ENCODE peak calls at places on chromosomes 6 and 20, in six cellular contexts. One of them, this sample, is unnamed.

GRCh38 chr6:35677456-35677855 is 11.3 kb downstream of the FKBP5 start:
- DNase-seq in neural crest cell: no peak
- DNase-seq in body of pancreas: peak
- DNase-seq in fibroblast of mammary gland: no peak
- DNase-seq in AG09319: no peak
- DNase-seq in tibial artery: no peak
- DNase-seq in this sample: no peak

GRCh38 chr6:114862809-114863208 is 520.0 kb upstream of the HS3ST5 start:
- DNase-seq in neural crest cell: no peak
- DNase-seq in body of pancreas: no peak
- DNase-seq in fibroblast of mammary gland: peak
- DNase-seq in AG09319: no peak
- DNase-seq in tibial artery: no peak
- DNase-seq in this sample: no peak

GRCh38 chr6:36313628-36313895 is 23.1 kb downstream of the BNIP5 start:
- DNase-seq in neural crest cell: no peak
- DNase-seq in body of pancreas: no peak
- DNase-seq in fibroblast of mammary gland: no peak
- DNase-seq in AG09319: no peak
- DNase-seq in tibial artery: no peak
- DNase-seq in this sample: no peak

GRCh38 chr6:10141756-10142443 is 273.0 kb downstream of the TFAP2A start:
- DNase-seq in neural crest cell: no peak
- DNase-seq in body of pancreas: no peak
- DNase-seq in fibroblast of mammary gland: no peak
- DNase-seq in AG09319: no peak
- DNase-seq in tibial artery: no peak
- DNase-seq in this sample: no peak

GRCh38 chr6:53128842-53129241 is 19.8 kb downstream of the GCM1 start:
- DNase-seq in neural crest cell: no peak
- DNase-seq in body of pancreas: no peak
- DNase-seq in fibroblast of mammary gland: no peak
- DNase-seq in AG09319: no peak
- DNase-seq in tibial artery: no peak
- DNase-seq in this sample: no peak

GRCh38 chr20:8534368-8534767 is 402.3 kb downstream of the PLCB1 start:
- DNase-seq in neural crest cell: no peak
- DNase-seq in body of pancreas: no peak
- DNase-seq in fibroblast of mammary gland: no peak
- DNase-seq in AG09319: no peak
- DNase-seq in tibial artery: no peak
- DNase-seq in this sample: no peak

GRCh38 chr20:32089637-32090330 is 19.7 kb upstream of the TM9SF4 start:
- DNase-seq in neural crest cell: no peak
- DNase-seq in body of pancreas: no peak
- DNase-seq in fibroblast of mammary gland: no peak
- DNase-seq in AG09319: no peak
- DNase-seq in tibial artery: no peak
- DNase-seq in this sample: no peak

GRCh38 chr6:130575557-130575956 is 209.7 kb downstream of the TMEM200A start:
- DNase-seq in neural crest cell: no peak
- DNase-seq in body of pancreas: no peak
- DNase-seq in fibroblast of mammary gland: no peak
- DNase-seq in AG09319: no peak
- DNase-seq in tibial artery: no peak
- DNase-seq in this sample: no peak

GRCh38 chr6:73798592-73798991 is 102.6 kb downstream of the CD109 start:
- DNase-seq in neural crest cell: no peak
- DNase-seq in body of pancreas: no peak
- DNase-seq in fibroblast of mammary gland: peak
- DNase-seq in AG09319: peak
- DNase-seq in tibial artery: peak
- DNase-seq in this sample: no peak

GRCh38 chr6:170021579-170021978 is 269.3 kb downstream of the DLL1 start:
- DNase-seq in neural crest cell: no peak
- DNase-seq in body of pancreas: no peak
- DNase-seq in fibroblast of mammary gland: no peak
- DNase-seq in AG09319: no peak
- DNase-seq in tibial artery: no peak
- DNase-seq in this sample: no peak

GRCh38 chr6:134588267-134588666 is 270.4 kb upstream of the SGK1 start:
- DNase-seq in neural crest cell: no peak
- DNase-seq in body of pancreas: no peak
- DNase-seq in fibroblast of mammary gland: no peak
- DNase-seq in AG09319: no peak
- DNase-seq in tibial artery: no peak
- DNase-seq in this sample: no peak

GRCh38 chr6:90297124-90297865 is 652 bp upstream of the BACH2 start:
- DNase-seq in neural crest cell: no peak
- DNase-seq in body of pancreas: no peak
- DNase-seq in fibroblast of mammary gland: no peak
- DNase-seq in AG09319: no peak
- DNase-seq in tibial artery: no peak
- DNase-seq in this sample: no peak

GRCh38 chr6:166580076-166581050 is 6.1 kb downstream of the RAMACL start:
- DNase-seq in neural crest cell: no peak
- DNase-seq in body of pancreas: no peak
- DNase-seq in fibroblast of mammary gland: no peak
- DNase-seq in AG09319: no peak
- DNase-seq in tibial artery: no peak
- DNase-seq in this sample: no peak

GRCh38 chr20:50333856-50334255 is 143.2 kb downstream of the CEBPB start:
- DNase-seq in neural crest cell: no peak
- DNase-seq in body of pancreas: no peak
- DNase-seq in fibroblast of mammary gland: peak
- DNase-seq in AG09319: peak
- DNase-seq in tibial artery: peak
- DNase-seq in this sample: no peak

GRCh38 chr6:30754631-30755030 is 10.3 kb upstream of the IER3 start:
- DNase-seq in neural crest cell: no peak
- DNase-seq in body of pancreas: no peak
- DNase-seq in fibroblast of mammary gland: peak
- DNase-seq in AG09319: no peak
- DNase-seq in tibial artery: no peak
- DNase-seq in this sample: no peak

GRCh38 chr6:140586426-140587061 is 1212.1 kb upstream of the CITED2 start:
- DNase-seq in neural crest cell: no peak
- DNase-seq in body of pancreas: no peak
- DNase-seq in fibroblast of mammary gland: no peak
- DNase-seq in AG09319: no peak
- DNase-seq in tibial artery: no peak
- DNase-seq in this sample: no peak

GRCh38 chr20:55116598-55116997 is 641.2 kb downstream of the DOK5 start:
- DNase-seq in neural crest cell: no peak
- DNase-seq in body of pancreas: no peak
- DNase-seq in fibroblast of mammary gland: no peak
- DNase-seq in AG09319: no peak
- DNase-seq in tibial artery: no peak
- DNase-seq in this sample: no peak

GRCh38 chr6:72382602-72383529 is 239.0 kb upstream of the KCNQ5 start:
- DNase-seq in neural crest cell: no peak
- DNase-seq in body of pancreas: no peak
- DNase-seq in fibroblast of mammary gland: no peak
- DNase-seq in AG09319: no peak
- DNase-seq in tibial artery: no peak
- DNase-seq in this sample: no peak

GRCh38 chr20:14853079-14853478 is 515.7 kb upstream of the FLRT3 start:
- DNase-seq in neural crest cell: no peak
- DNase-seq in body of pancreas: no peak
- DNase-seq in fibroblast of mammary gland: no peak
- DNase-seq in AG09319: no peak
- DNase-seq in tibial artery: no peak
- DNase-seq in this sample: no peak

GRCh38 chr6:38604700-38605099 is 35.0 kb downstream of the BTBD9 start:
- DNase-seq in neural crest cell: no peak
- DNase-seq in body of pancreas: no peak
- DNase-seq in fibroblast of mammary gland: peak
- DNase-seq in AG09319: no peak
- DNase-seq in tibial artery: no peak
- DNase-seq in this sample: no peak

GRCh38 chr6:16168121-16168520 is 39.2 kb downstream of the MYLIP start:
- DNase-seq in neural crest cell: no peak
- DNase-seq in body of pancreas: no peak
- DNase-seq in fibroblast of mammary gland: no peak
- DNase-seq in AG09319: no peak
- DNase-seq in tibial artery: no peak
- DNase-seq in this sample: no peak

GRCh38 chr6:125668071-125668470 is 81.4 kb upstream of the HEY2 start:
- DNase-seq in neural crest cell: no peak
- DNase-seq in body of pancreas: no peak
- DNase-seq in fibroblast of mammary gland: no peak
- DNase-seq in AG09319: no peak
- DNase-seq in tibial artery: no peak
- DNase-seq in this sample: no peak

GRCh38 chr6:52590634-52590985 is 13.8 kb upstream of the TRAM2 start:
- DNase-seq in neural crest cell: no peak
- DNase-seq in body of pancreas: no peak
- DNase-seq in fibroblast of mammary gland: peak
- DNase-seq in AG09319: no peak
- DNase-seq in tibial artery: no peak
- DNase-seq in this sample: no peak

GRCh38 chr6:157054531-157054979 is 268.8 kb downstream of the TMEM242 start:
- DNase-seq in neural crest cell: no peak
- DNase-seq in body of pancreas: no peak
- DNase-seq in fibroblast of mammary gland: no peak
- DNase-seq in AG09319: no peak
- DNase-seq in tibial artery: no peak
- DNase-seq in this sample: no peak

GRCh38 chr6:6588064-6588923 is at the start of gene LY86:
- DNase-seq in neural crest cell: no peak
- DNase-seq in body of pancreas: no peak
- DNase-seq in fibroblast of mammary gland: no peak
- DNase-seq in AG09319: no peak
- DNase-seq in tibial artery: no peak
- DNase-seq in this sample: peak

GRCh38 chr6:38027685-38028373 is 208.3 kb downstream of the ZFAND3 start:
- DNase-seq in neural crest cell: no peak
- DNase-seq in body of pancreas: no peak
- DNase-seq in fibroblast of mammary gland: peak
- DNase-seq in AG09319: no peak
- DNase-seq in tibial artery: no peak
- DNase-seq in this sample: no peak

GRCh38 chr6:48032156-48032555 is 78.8 kb downstream of the PTCHD4 start:
- DNase-seq in neural crest cell: no peak
- DNase-seq in body of pancreas: no peak
- DNase-seq in fibroblast of mammary gland: peak
- DNase-seq in AG09319: no peak
- DNase-seq in tibial artery: no peak
- DNase-seq in this sample: no peak

GRCh38 chr6:93183513-93183912 is 235.8 kb downstream of the EPHA7 start:
- DNase-seq in neural crest cell: no peak
- DNase-seq in body of pancreas: no peak
- DNase-seq in fibroblast of mammary gland: no peak
- DNase-seq in AG09319: no peak
- DNase-seq in tibial artery: no peak
- DNase-seq in this sample: no peak

GRCh38 chr20:12458241-12458640 is 540.5 kb downstream of the BTBD3 start:
- DNase-seq in neural crest cell: no peak
- DNase-seq in body of pancreas: no peak
- DNase-seq in fibroblast of mammary gland: no peak
- DNase-seq in AG09319: no peak
- DNase-seq in tibial artery: no peak
- DNase-seq in this sample: no peak
- TF ChIP-seq CTCF in neural crest cell: no peak
- TF ChIP-seq CTCF in body of pancreas: no peak
- TF ChIP-seq CTCF in fibroblast of mammary gland: no peak
- TF ChIP-seq CTCF in AG09319: no peak
- TF ChIP-seq CTCF in tibial artery: no peak
- TF ChIP-seq CTCF in this sample: no peak

DNA sequence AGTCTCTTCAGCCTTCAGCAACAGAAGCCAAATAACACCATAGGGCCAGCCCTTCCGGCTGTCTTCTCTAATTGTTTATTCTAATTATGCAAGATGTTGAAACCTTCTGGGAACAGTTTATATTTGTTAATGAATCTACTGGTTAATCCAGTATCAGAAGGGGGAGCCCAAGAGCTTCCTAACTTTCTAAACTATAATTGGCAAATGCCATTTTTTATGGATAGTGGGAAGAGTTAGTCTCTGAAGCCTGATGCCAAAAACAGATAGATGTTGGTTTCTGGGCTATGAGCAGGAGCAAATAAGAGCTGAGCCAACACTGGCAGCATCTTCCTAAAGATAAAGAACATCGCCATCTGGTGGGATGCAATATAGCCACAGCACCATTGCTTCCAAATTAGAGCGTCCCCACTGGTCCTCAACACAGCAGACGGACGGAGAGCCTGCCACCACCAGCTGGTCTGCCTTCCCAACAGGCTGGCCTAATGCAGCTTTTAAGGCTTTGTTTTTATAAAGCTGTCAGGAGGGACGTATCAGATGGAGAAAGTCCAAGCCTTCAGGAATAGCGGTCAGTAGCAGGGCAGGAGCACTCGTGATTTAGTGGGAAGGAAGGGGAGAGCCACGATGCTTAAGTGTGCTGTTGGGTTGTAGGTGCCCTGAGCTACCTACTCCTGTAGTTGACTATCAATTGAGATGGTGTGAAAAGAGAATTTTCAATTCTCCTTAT is 118.8 kb downstream of the RALGAPA2 start:
- DNase-seq in neural crest cell: peak
- DNase-seq in body of pancreas: peak
- DNase-seq in fibroblast of mammary gland: peak
- DNase-seq in AG09319: no peak
- DNase-seq in tibial artery: no peak
- DNase-seq in this sample: no peak
- TF ChIP-seq CTCF in neural crest cell: peak
- TF ChIP-seq CTCF in body of pancreas: peak
- TF ChIP-seq CTCF in fibroblast of mammary gland: peak
- TF ChIP-seq CTCF in AG09319: peak
- TF ChIP-seq CTCF in tibial artery: no peak
- TF ChIP-seq CTCF in this sample: peak

DNA sequence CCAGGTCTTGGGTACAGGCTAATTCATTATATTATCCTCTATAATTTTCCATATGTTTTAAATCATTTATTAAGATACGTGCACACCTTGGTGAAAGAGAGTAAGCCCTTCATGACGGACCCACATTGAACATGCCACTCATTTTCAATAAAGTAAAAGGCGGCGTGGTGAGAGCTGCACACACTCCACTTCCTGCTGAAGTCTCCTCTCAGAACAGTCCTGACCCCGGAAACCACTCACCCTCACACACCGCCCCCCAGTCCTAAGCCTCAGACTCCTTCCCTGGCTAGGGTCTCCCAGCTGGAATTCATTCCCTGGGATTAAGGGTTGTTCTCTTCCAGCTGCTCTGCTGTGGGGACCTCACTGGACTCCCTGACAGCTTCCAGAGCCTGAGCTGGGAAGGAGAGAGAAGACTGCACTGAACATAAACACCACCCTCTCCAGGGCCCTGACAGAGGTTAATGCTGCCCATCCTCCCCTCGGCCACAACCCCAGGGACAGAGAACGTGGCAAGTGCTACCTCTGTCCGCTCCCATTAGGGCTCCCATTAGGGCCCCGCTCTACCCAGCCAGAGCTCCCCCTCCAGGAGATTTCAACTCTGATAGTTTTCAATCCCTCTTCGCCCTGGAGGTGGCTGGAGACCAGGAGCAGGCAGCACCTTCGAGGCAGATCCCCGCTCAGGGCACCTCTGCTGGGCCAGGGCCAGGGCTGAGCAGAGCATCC is 24.8 kb downstream of the GRM4 start:
- DNase-seq in neural crest cell: no peak
- DNase-seq in body of pancreas: no peak
- DNase-seq in fibroblast of mammary gland: no peak
- DNase-seq in AG09319: no peak
- DNase-seq in tibial artery: no peak
- DNase-seq in this sample: no peak
- TF ChIP-seq CTCF in neural crest cell: no peak
- TF ChIP-seq CTCF in body of pancreas: no peak
- TF ChIP-seq CTCF in fibroblast of mammary gland: no peak
- TF ChIP-seq CTCF in AG09319: no peak
- TF ChIP-seq CTCF in tibial artery: no peak
- TF ChIP-seq CTCF in this sample: no peak

GRCh38 chr20:21796059-21796458 is 90.6 kb downstream of the PAX1 start:
- DNase-seq in neural crest cell: no peak
- DNase-seq in body of pancreas: no peak
- DNase-seq in fibroblast of mammary gland: no peak
- DNase-seq in AG09319: no peak
- DNase-seq in tibial artery: no peak
- DNase-seq in this sample: no peak
- TF ChIP-seq CTCF in neural crest cell: peak
- TF ChIP-seq CTCF in body of pancreas: no peak
- TF ChIP-seq CTCF in fibroblast of mammary gland: no peak
- TF ChIP-seq CTCF in AG09319: no peak
- TF ChIP-seq CTCF in tibial artery: no peak
- TF ChIP-seq CTCF in this sample: no peak